ENCODE peak calls at places on chromosomes 12 and 14, in ten cellular contexts. One of them, this sample, is unnamed.

GRCh38 chr12:122865268-122866231 is 30.3 kb downstream of the HIP1R start:
- DNase-seq in body of pancreas: peak; percentile 75
- DNase-seq in heart right ventricle: no peak
- DNase-seq in RWPE2: peak; percentile 62
- DNase-seq in mesenchymal stem cell: no peak
- DNase-seq in astrocyte: no peak
- DNase-seq in naive thymus-derived CD4-positive, alpha-beta T cell: no peak
- DNase-seq in IMR-90: no peak
- DNase-seq in MG63: no peak
- DNase-seq in endodermal cell: peak; percentile 80
- DNase-seq in this sample: no peak

GRCh38 chr12:102811125-102811737 is 105.8 kb downstream of the PAH start:
- DNase-seq in body of pancreas: peak; percentile 18
- DNase-seq in heart right ventricle: no peak
- DNase-seq in RWPE2: no peak
- DNase-seq in mesenchymal stem cell: peak; percentile 3
- DNase-seq in astrocyte: no peak
- DNase-seq in naive thymus-derived CD4-positive, alpha-beta T cell: no peak
- DNase-seq in IMR-90: no peak
- DNase-seq in MG63: no peak
- DNase-seq in endodermal cell: peak; percentile 92
- DNase-seq in this sample: no peak

GRCh38 chr12:124188561-124189405 is 106.1 kb upstream of the RFLNA start:
- DNase-seq in body of pancreas: no peak
- DNase-seq in heart right ventricle: peak; percentile 36
- DNase-seq in RWPE2: peak; percentile 29
- DNase-seq in mesenchymal stem cell: peak; percentile 42
- DNase-seq in astrocyte: peak; percentile 24
- DNase-seq in naive thymus-derived CD4-positive, alpha-beta T cell: no peak
- DNase-seq in IMR-90: no peak
- DNase-seq in MG63: no peak
- DNase-seq in endodermal cell: no peak
- DNase-seq in this sample: no peak

GRCh38 chr14:103519837-103520212 is 2.8 kb downstream of the CKB start:
- DNase-seq in body of pancreas: no peak
- DNase-seq in heart right ventricle: no peak
- DNase-seq in RWPE2: peak; percentile 82
- DNase-seq in mesenchymal stem cell: no peak
- DNase-seq in astrocyte: no peak
- DNase-seq in naive thymus-derived CD4-positive, alpha-beta T cell: no peak
- DNase-seq in IMR-90: no peak
- DNase-seq in MG63: no peak
- DNase-seq in endodermal cell: no peak
- DNase-seq in this sample: no peak

GRCh38 chr14:78498062-78498595 is 328.0 kb downstream of the NRXN3 start:
- DNase-seq in body of pancreas: no peak
- DNase-seq in heart right ventricle: no peak
- DNase-seq in RWPE2: no peak
- DNase-seq in mesenchymal stem cell: no peak
- DNase-seq in astrocyte: no peak
- DNase-seq in naive thymus-derived CD4-positive, alpha-beta T cell: no peak
- DNase-seq in IMR-90: no peak
- DNase-seq in MG63: no peak
- DNase-seq in endodermal cell: no peak
- DNase-seq in this sample: no peak

GRCh38 chr14:29637406-29637805 is 290.2 kb downstream of the PRKD1 start:
- DNase-seq in body of pancreas: peak; percentile 85
- DNase-seq in heart right ventricle: peak; percentile 82
- DNase-seq in RWPE2: no peak
- DNase-seq in mesenchymal stem cell: peak; percentile 54
- DNase-seq in astrocyte: peak; percentile 71
- DNase-seq in naive thymus-derived CD4-positive, alpha-beta T cell: no peak
- DNase-seq in IMR-90: peak; percentile 64
- DNase-seq in MG63: peak; percentile 43
- DNase-seq in endodermal cell: no peak
- DNase-seq in this sample: no peak

GRCh38 chr12:4153343-4153892 is 120.1 kb upstream of the CCND2 start:
- DNase-seq in body of pancreas: no peak
- DNase-seq in heart right ventricle: no peak
- DNase-seq in RWPE2: no peak
- DNase-seq in mesenchymal stem cell: no peak
- DNase-seq in astrocyte: no peak
- DNase-seq in naive thymus-derived CD4-positive, alpha-beta T cell: peak; percentile 73
- DNase-seq in IMR-90: no peak
- DNase-seq in MG63: no peak
- DNase-seq in endodermal cell: peak; percentile 52
- DNase-seq in this sample: no peak

GRCh38 chr12:121960541-121960940 is 42.1 kb downstream of the CFAP251 start:
- DNase-seq in body of pancreas: no peak
- DNase-seq in heart right ventricle: no peak
- DNase-seq in RWPE2: no peak
- DNase-seq in mesenchymal stem cell: no peak
- DNase-seq in astrocyte: no peak
- DNase-seq in naive thymus-derived CD4-positive, alpha-beta T cell: no peak
- DNase-seq in IMR-90: no peak
- DNase-seq in MG63: no peak
- DNase-seq in endodermal cell: no peak
- DNase-seq in this sample: no peak

GRCh38 chr14:99753225-99754140 is 39.7 kb upstream of the EML1 start:
- DNase-seq in body of pancreas: no peak
- DNase-seq in heart right ventricle: no peak
- DNase-seq in RWPE2: peak; percentile 54
- DNase-seq in mesenchymal stem cell: peak; percentile 32
- DNase-seq in astrocyte: no peak
- DNase-seq in naive thymus-derived CD4-positive, alpha-beta T cell: no peak
- DNase-seq in IMR-90: no peak
- DNase-seq in MG63: no peak
- DNase-seq in endodermal cell: peak; percentile 66
- DNase-seq in this sample: no peak

GRCh38 chr14:46048127-46048526 is 603.5 kb downstream of the RPL10L start:
- DNase-seq in body of pancreas: no peak
- DNase-seq in heart right ventricle: no peak
- DNase-seq in RWPE2: no peak
- DNase-seq in mesenchymal stem cell: peak; percentile 76
- DNase-seq in astrocyte: peak; percentile 32
- DNase-seq in naive thymus-derived CD4-positive, alpha-beta T cell: no peak
- DNase-seq in IMR-90: peak; percentile 18
- DNase-seq in MG63: peak; percentile 1
- DNase-seq in endodermal cell: peak; percentile 88
- DNase-seq in this sample: no peak

GRCh38 chr12:56315256-56315625 is 547 bp downstream of the CNPY2 start:
- DNase-seq in body of pancreas: no peak
- DNase-seq in heart right ventricle: peak; percentile 11
- DNase-seq in RWPE2: no peak
- DNase-seq in mesenchymal stem cell: no peak
- DNase-seq in astrocyte: peak; percentile 4
- DNase-seq in naive thymus-derived CD4-positive, alpha-beta T cell: no peak
- DNase-seq in IMR-90: no peak
- DNase-seq in MG63: no peak
- DNase-seq in endodermal cell: no peak
- DNase-seq in this sample: no peak

GRCh38 chr14:23386999-23387398 is 10.2 kb downstream of the CMTM5 start:
- DNase-seq in body of pancreas: no peak
- DNase-seq in heart right ventricle: no peak
- DNase-seq in RWPE2: no peak
- DNase-seq in mesenchymal stem cell: no peak
- DNase-seq in astrocyte: no peak
- DNase-seq in naive thymus-derived CD4-positive, alpha-beta T cell: no peak
- DNase-seq in IMR-90: no peak
- DNase-seq in MG63: no peak
- DNase-seq in endodermal cell: no peak
- DNase-seq in this sample: no peak

GRCh38 chr14:23385840-23386657 is 9.2 kb downstream of the CMTM5 start:
- DNase-seq in body of pancreas: peak; percentile 77
- DNase-seq in heart right ventricle: no peak
- DNase-seq in RWPE2: peak; percentile 58
- DNase-seq in mesenchymal stem cell: no peak
- DNase-seq in astrocyte: no peak
- DNase-seq in naive thymus-derived CD4-positive, alpha-beta T cell: no peak
- DNase-seq in IMR-90: no peak
- DNase-seq in MG63: no peak
- DNase-seq in endodermal cell: peak; percentile 63
- DNase-seq in this sample: no peak

GRCh38 chr14:23389396-23389795 is 12.6 kb downstream of the CMTM5 start:
- DNase-seq in body of pancreas: no peak
- DNase-seq in heart right ventricle: no peak
- DNase-seq in RWPE2: no peak
- DNase-seq in mesenchymal stem cell: no peak
- DNase-seq in astrocyte: no peak
- DNase-seq in naive thymus-derived CD4-positive, alpha-beta T cell: no peak
- DNase-seq in IMR-90: no peak
- DNase-seq in MG63: no peak
- DNase-seq in endodermal cell: no peak
- DNase-seq in this sample: no peak

GRCh38 chr14:23388996-23389395 is 12.2 kb downstream of the CMTM5 start:
- DNase-seq in body of pancreas: no peak
- DNase-seq in heart right ventricle: no peak
- DNase-seq in RWPE2: no peak
- DNase-seq in mesenchymal stem cell: no peak
- DNase-seq in astrocyte: no peak
- DNase-seq in naive thymus-derived CD4-positive, alpha-beta T cell: no peak
- DNase-seq in IMR-90: no peak
- DNase-seq in MG63: no peak
- DNase-seq in endodermal cell: no peak
- DNase-seq in this sample: no peak

DNA sequence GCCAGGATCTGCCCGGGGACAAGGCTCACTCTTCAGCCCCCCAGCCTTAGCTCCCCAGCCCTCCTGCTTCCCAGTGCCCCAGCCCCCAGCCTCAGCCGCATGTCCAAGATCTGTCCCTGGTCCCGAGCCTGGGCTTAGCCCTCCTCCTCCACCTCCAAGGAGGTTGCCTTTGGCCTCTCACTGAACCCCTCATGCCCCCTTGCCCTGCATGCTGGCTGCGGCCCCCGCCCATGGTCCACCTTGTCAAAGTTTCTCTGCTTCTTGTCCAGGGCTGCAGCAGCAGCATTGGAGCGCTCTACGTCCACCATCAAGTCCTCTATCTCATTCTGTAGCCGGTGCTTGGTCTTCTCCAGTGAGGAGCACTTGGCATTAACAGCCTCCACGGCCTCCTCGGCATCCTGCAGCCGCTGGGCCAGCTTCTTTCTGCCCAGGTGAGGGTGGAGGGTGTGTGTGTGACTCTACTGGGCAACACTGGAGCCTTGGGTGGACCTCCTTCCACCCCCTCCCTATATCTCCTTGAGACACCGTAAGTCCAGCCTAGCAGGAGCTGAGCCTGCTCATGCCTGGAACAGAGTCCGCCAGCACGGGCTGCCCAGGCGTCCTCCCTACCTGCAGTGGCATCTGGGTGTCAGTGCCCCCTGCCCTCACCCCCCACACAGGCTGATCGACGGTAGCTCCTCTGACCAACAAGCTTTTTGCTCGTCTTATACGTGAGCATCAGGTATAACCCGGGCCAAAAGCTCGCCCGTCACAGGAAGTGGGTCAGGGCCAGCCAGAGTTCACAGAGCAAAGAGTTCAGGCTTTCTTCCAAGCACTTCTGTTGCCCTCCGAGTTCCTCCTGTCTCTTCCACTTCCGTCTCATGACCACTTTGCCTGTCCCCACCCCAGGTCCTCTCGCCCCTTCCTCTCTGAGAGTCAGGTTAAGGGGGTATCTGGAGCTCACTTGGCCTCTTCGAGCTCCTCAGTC is 11.4 kb downstream of the CMTM5 start:
- DNase-seq in body of pancreas: no peak
- DNase-seq in heart right ventricle: no peak
- DNase-seq in RWPE2: no peak
- DNase-seq in mesenchymal stem cell: no peak
- DNase-seq in astrocyte: no peak
- DNase-seq in naive thymus-derived CD4-positive, alpha-beta T cell: no peak
- DNase-seq in IMR-90: no peak
- DNase-seq in MG63: no peak
- DNase-seq in endodermal cell: no peak
- DNase-seq in this sample: no peak
- H3K27me3 ChIP-seq in body of pancreas: no peaks in the 10 kb centered on the region
- H3K27me3 ChIP-seq in heart right ventricle: no peaks in the 10 kb centered on the region
- H3K27me3 ChIP-seq in RWPE2: no peaks in the 10 kb centered on the region
- H3K27me3 ChIP-seq in mesenchymal stem cell: peaks cover 79% of the 10 kb centered on the region
- H3K27me3 ChIP-seq in astrocyte: peaks cover 6% of the 10 kb centered on the region
- H3K27me3 ChIP-seq in naive thymus-derived CD4-positive, alpha-beta T cell: no peaks in the 10 kb centered on the region
- H3K27me3 ChIP-seq in IMR-90: peaks cover 38% of the 10 kb centered on the region
- H3K27me3 ChIP-seq in MG63: no peaks in the 10 kb centered on the region
- H3K27me3 ChIP-seq in endodermal cell: peaks cover 9% of the 10 kb centered on the region
- H3K27me3 ChIP-seq in this sample: no peaks in the 10 kb centered on the region

GRCh38 chr12:98750511-98750910 is 105.4 kb downstream of the APAF1 start:
- DNase-seq in body of pancreas: no peak
- DNase-seq in heart right ventricle: no peak
- DNase-seq in RWPE2: no peak
- DNase-seq in mesenchymal stem cell: no peak
- DNase-seq in astrocyte: no peak
- DNase-seq in naive thymus-derived CD4-positive, alpha-beta T cell: no peak
- DNase-seq in IMR-90: peak; percentile 13
- DNase-seq in MG63: no peak
- DNase-seq in endodermal cell: peak; percentile 69
- DNase-seq in this sample: no peak
- H3K27me3 ChIP-seq in body of pancreas: peaks cover 6% of the 10 kb centered on the region
- H3K27me3 ChIP-seq in heart right ventricle: peaks cover 25% of the 10 kb centered on the region
- H3K27me3 ChIP-seq in RWPE2: peaks cover 10% of the 10 kb centered on the region
- H3K27me3 ChIP-seq in mesenchymal stem cell: peaks cover 46% of the 10 kb centered on the region
- H3K27me3 ChIP-seq in astrocyte: no peaks in the 10 kb centered on the region
- H3K27me3 ChIP-seq in naive thymus-derived CD4-positive, alpha-beta T cell: no peaks in the 10 kb centered on the region
- H3K27me3 ChIP-seq in IMR-90: peaks cover 8% of the 10 kb centered on the region
- H3K27me3 ChIP-seq in MG63: peaks cover 2% of the 10 kb centered on the region
- H3K27me3 ChIP-seq in endodermal cell: peaks cover 6% of the 10 kb centered on the region
- H3K27me3 ChIP-seq in this sample: no peaks in the 10 kb centered on the region

DNA sequence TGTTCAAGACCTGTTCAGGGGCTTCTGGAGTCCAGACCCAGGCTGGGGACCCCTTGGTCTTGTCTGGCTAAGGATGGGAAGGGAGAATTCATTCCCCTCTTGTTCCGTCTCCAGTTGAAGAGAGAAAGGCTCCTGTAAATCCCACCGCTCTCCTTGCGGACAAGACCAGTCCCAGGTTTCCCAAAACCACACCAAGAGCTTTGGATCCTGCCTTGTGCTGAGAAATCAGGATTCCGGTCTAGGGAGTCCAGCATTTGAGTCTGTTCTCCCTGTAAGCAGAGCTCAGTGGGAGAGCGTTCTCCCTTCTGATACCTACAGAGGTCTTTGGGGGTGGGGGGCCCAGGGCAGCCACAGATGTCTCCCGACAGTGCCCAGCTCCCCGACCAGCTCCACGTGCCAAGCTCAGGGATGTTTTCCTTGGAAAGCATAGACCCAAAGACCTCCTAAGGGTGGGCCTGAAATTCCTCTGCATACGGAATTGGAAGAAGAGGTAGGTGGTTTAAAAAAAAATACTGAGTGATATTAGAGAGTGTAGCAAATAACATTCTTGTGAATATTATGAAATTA is 1.9 kb downstream of the HOXC13 start:
- DNase-seq in body of pancreas: no peak
- DNase-seq in heart right ventricle: no peak
- DNase-seq in RWPE2: no peak
- DNase-seq in mesenchymal stem cell: no peak
- DNase-seq in astrocyte: no peak
- DNase-seq in naive thymus-derived CD4-positive, alpha-beta T cell: no peak
- DNase-seq in IMR-90: no peak
- DNase-seq in MG63: no peak
- DNase-seq in endodermal cell: peak; percentile 40
- DNase-seq in this sample: no peak
- H3K27me3 ChIP-seq in body of pancreas: peaks cover 45% of the 10 kb centered on the region
- H3K27me3 ChIP-seq in heart right ventricle: peaks cover 100% of the 10 kb centered on the region
- H3K27me3 ChIP-seq in RWPE2: peaks cover 71% of the 10 kb centered on the region
- H3K27me3 ChIP-seq in mesenchymal stem cell: peaks cover 96% of the 10 kb centered on the region
- H3K27me3 ChIP-seq in astrocyte: peaks cover 88% of the 10 kb centered on the region
- H3K27me3 ChIP-seq in naive thymus-derived CD4-positive, alpha-beta T cell: peaks cover 51% of the 10 kb centered on the region
- H3K27me3 ChIP-seq in IMR-90: peaks cover 88% of the 10 kb centered on the region
- H3K27me3 ChIP-seq in MG63: no peaks in the 10 kb centered on the region
- H3K27me3 ChIP-seq in endodermal cell: peaks cover 100% of the 10 kb centered on the region
- H3K27me3 ChIP-seq in this sample: peaks cover 34% of the 10 kb centered on the region

GRCh38 chr14:96176275-96176674 is 28.4 kb upstream of the BDKRB2 start:
- DNase-seq in body of pancreas: no peak
- DNase-seq in heart right ventricle: no peak
- DNase-seq in RWPE2: no peak
- DNase-seq in mesenchymal stem cell: no peak
- DNase-seq in astrocyte: no peak
- DNase-seq in naive thymus-derived CD4-positive, alpha-beta T cell: no peak
- DNase-seq in IMR-90: peak; percentile 73
- DNase-seq in MG63: peak; percentile 55
- DNase-seq in endodermal cell: no peak
- DNase-seq in this sample: no peak
- H3K27me3 ChIP-seq in body of pancreas: no peaks in the 10 kb centered on the region
- H3K27me3 ChIP-seq in heart right ventricle: no peaks in the 10 kb centered on the region
- H3K27me3 ChIP-seq in RWPE2: no peaks in the 10 kb centered on the region
- H3K27me3 ChIP-seq in mesenchymal stem cell: no peaks in the 10 kb centered on the region
- H3K27me3 ChIP-seq in astrocyte: peaks cover 2% of the 10 kb centered on the region
- H3K27me3 ChIP-seq in naive thymus-derived CD4-positive, alpha-beta T cell: no peaks in the 10 kb centered on the region
- H3K27me3 ChIP-seq in IMR-90: no peaks in the 10 kb centered on the region
- H3K27me3 ChIP-seq in MG63: no peaks in the 10 kb centered on the region
- H3K27me3 ChIP-seq in endodermal cell: no peaks in the 10 kb centered on the region
- H3K27me3 ChIP-seq in this sample: no peaks in the 10 kb centered on the region

This sample was measured in vagina.